ENCODE peak calls at places on chromosomes 1 and 21, in ten cellular contexts. One of them, this sample, is unnamed.

GRCh38 chr21:39144191-39144590 is 39.1 kb downstream of the PSMG1 start:
- DNase-seq in right lobe of liver: no peak
- DNase-seq in fibroblast of pulmonary artery: no peak
- DNase-seq in astrocyte of the spinal cord: no peak
- DNase-seq in transverse colon: no peak
- DNase-seq in brain microvascular endothelial cell: no peak
- DNase-seq in prostate gland: no peak
- DNase-seq in pancreas: no peak
- DNase-seq in fibroblast of lung: no peak
- DNase-seq in tibial nerve: no peak
- DNase-seq in this sample: no peak

GRCh38 chr1:163596541-163597258 is 274.9 kb downstream of the NUF2 start:
- DNase-seq in right lobe of liver: no peak
- DNase-seq in fibroblast of pulmonary artery: no peak
- DNase-seq in astrocyte of the spinal cord: no peak
- DNase-seq in transverse colon: no peak
- DNase-seq in brain microvascular endothelial cell: no peak
- DNase-seq in prostate gland: no peak
- DNase-seq in pancreas: no peak
- DNase-seq in fibroblast of lung: no peak
- DNase-seq in tibial nerve: no peak
- DNase-seq in this sample: no peak

GRCh38 chr1:54357967-54358366 is 48.2 kb downstream of the SSBP3 start:
- DNase-seq in right lobe of liver: no peak
- DNase-seq in fibroblast of pulmonary artery: no peak
- DNase-seq in astrocyte of the spinal cord: no peak
- DNase-seq in transverse colon: no peak
- DNase-seq in brain microvascular endothelial cell: no peak
- DNase-seq in prostate gland: no peak
- DNase-seq in pancreas: no peak
- DNase-seq in fibroblast of lung: no peak
- DNase-seq in tibial nerve: no peak
- DNase-seq in this sample: no peak

GRCh38 chr1:24931481-24932221 is 1.6 kb upstream of the RUNX3 start:
- DNase-seq in right lobe of liver: no peak
- DNase-seq in fibroblast of pulmonary artery: no peak
- DNase-seq in astrocyte of the spinal cord: no peak
- DNase-seq in transverse colon: no peak
- DNase-seq in brain microvascular endothelial cell: no peak
- DNase-seq in prostate gland: no peak
- DNase-seq in pancreas: peak; percentile 58
- DNase-seq in fibroblast of lung: no peak
- DNase-seq in tibial nerve: no peak
- DNase-seq in this sample: peak; percentile 17

GRCh38 chr21:37522641-37523295 is 156.2 kb downstream of the DYRK1A start:
- DNase-seq in right lobe of liver: no peak
- DNase-seq in fibroblast of pulmonary artery: no peak
- DNase-seq in astrocyte of the spinal cord: no peak
- DNase-seq in transverse colon: no peak
- DNase-seq in brain microvascular endothelial cell: no peak
- DNase-seq in prostate gland: no peak
- DNase-seq in pancreas: no peak
- DNase-seq in fibroblast of lung: no peak
- DNase-seq in tibial nerve: no peak
- DNase-seq in this sample: no peak

GRCh38 chr1:204295666-204296065 is 64.1 kb downstream of the PLEKHA6 start:
- DNase-seq in right lobe of liver: peak; percentile 82
- DNase-seq in fibroblast of pulmonary artery: no peak
- DNase-seq in astrocyte of the spinal cord: no peak
- DNase-seq in transverse colon: peak; percentile 46
- DNase-seq in brain microvascular endothelial cell: no peak
- DNase-seq in prostate gland: no peak
- DNase-seq in pancreas: no peak
- DNase-seq in fibroblast of lung: peak; percentile 51
- DNase-seq in tibial nerve: no peak
- DNase-seq in this sample: no peak

GRCh38 chr21:25901580-25901979 is 166.8 kb downstream of the GABPA start:
- DNase-seq in right lobe of liver: no peak
- DNase-seq in fibroblast of pulmonary artery: no peak
- DNase-seq in astrocyte of the spinal cord: no peak
- DNase-seq in transverse colon: no peak
- DNase-seq in brain microvascular endothelial cell: no peak
- DNase-seq in prostate gland: no peak
- DNase-seq in pancreas: no peak
- DNase-seq in fibroblast of lung: no peak
- DNase-seq in tibial nerve: no peak
- DNase-seq in this sample: peak; percentile 68

GRCh38 chr1:205037539-205037938 is 5.5 kb upstream of the CNTN2 start:
- DNase-seq in right lobe of liver: peak; percentile 91
- DNase-seq in fibroblast of pulmonary artery: no peak
- DNase-seq in astrocyte of the spinal cord: no peak
- DNase-seq in transverse colon: no peak
- DNase-seq in brain microvascular endothelial cell: no peak
- DNase-seq in prostate gland: no peak
- DNase-seq in pancreas: no peak
- DNase-seq in fibroblast of lung: no peak
- DNase-seq in tibial nerve: no peak
- DNase-seq in this sample: no peak

GRCh38 chr21:42672699-42673458 is 19.5 kb downstream of the PDE9A start:
- DNase-seq in right lobe of liver: peak; percentile 76
- DNase-seq in fibroblast of pulmonary artery: peak; percentile 80
- DNase-seq in astrocyte of the spinal cord: peak; percentile 34
- DNase-seq in transverse colon: no peak
- DNase-seq in brain microvascular endothelial cell: peak; percentile 39
- DNase-seq in prostate gland: no peak
- DNase-seq in pancreas: no peak
- DNase-seq in fibroblast of lung: peak; percentile 19
- DNase-seq in tibial nerve: no peak
- DNase-seq in this sample: peak; percentile 9

GRCh38 chr1:147171399-147172167 is 687 bp downstream of the PRKAB2 start:
- DNase-seq in right lobe of liver: no peak
- DNase-seq in fibroblast of pulmonary artery: no peak
- DNase-seq in astrocyte of the spinal cord: no peak
- DNase-seq in transverse colon: peak; percentile 13
- DNase-seq in brain microvascular endothelial cell: no peak
- DNase-seq in prostate gland: peak; percentile 6
- DNase-seq in pancreas: no peak
- DNase-seq in fibroblast of lung: peak; percentile 12
- DNase-seq in tibial nerve: no peak
- DNase-seq in this sample: no peak

GRCh38 chr1:112501810-112502641 is 6.7 kb upstream of the WNT2B start:
- DNase-seq in right lobe of liver: peak; percentile 76
- DNase-seq in fibroblast of pulmonary artery: peak; percentile 72
- DNase-seq in astrocyte of the spinal cord: peak; percentile 68
- DNase-seq in transverse colon: peak; percentile 79
- DNase-seq in brain microvascular endothelial cell: peak; percentile 53
- DNase-seq in prostate gland: peak; percentile 70
- DNase-seq in pancreas: peak; percentile 85
- DNase-seq in fibroblast of lung: peak; percentile 71
- DNase-seq in tibial nerve: peak; percentile 52
- DNase-seq in this sample: peak; percentile 72
- TF ChIP-seq CTCF in right lobe of liver: peak; percentile 68
- TF ChIP-seq CTCF in fibroblast of pulmonary artery: peak; percentile 81
- TF ChIP-seq CTCF in astrocyte of the spinal cord: peak; percentile 82
- TF ChIP-seq CTCF in transverse colon: peak; percentile 83
- TF ChIP-seq CTCF in brain microvascular endothelial cell: peak; percentile 87
- TF ChIP-seq CTCF in prostate gland: peak; percentile 62
- TF ChIP-seq CTCF in pancreas: peak; percentile 40
- TF ChIP-seq CTCF in fibroblast of lung: peak; percentile 79
- TF ChIP-seq CTCF in tibial nerve: peak; percentile 72
- TF ChIP-seq CTCF in this sample: peak; percentile 90

GRCh38 chr1:156193208-156193487 is 756 bp upstream of the SLC25A44 start:
- DNase-seq in right lobe of liver: no peak
- DNase-seq in fibroblast of pulmonary artery: no peak
- DNase-seq in astrocyte of the spinal cord: no peak
- DNase-seq in transverse colon: no peak
- DNase-seq in brain microvascular endothelial cell: no peak
- DNase-seq in prostate gland: no peak
- DNase-seq in pancreas: no peak
- DNase-seq in fibroblast of lung: no peak
- DNase-seq in tibial nerve: no peak
- DNase-seq in this sample: no peak
- H3K4me3 ChIP-seq in right lobe of liver: peak overlapping the region; percentile 92
- H3K4me3 ChIP-seq in fibroblast of pulmonary artery: peak overlapping the region; percentile 82
- H3K4me3 ChIP-seq in astrocyte of the spinal cord: peak overlapping the region; percentile 93
- H3K4me3 ChIP-seq in transverse colon: peak overlapping the region; percentile 95
- H3K4me3 ChIP-seq in brain microvascular endothelial cell: peak overlapping the region; percentile 58
- H3K4me3 ChIP-seq in prostate gland: peak overlapping the region; percentile 55
- H3K4me3 ChIP-seq in pancreas: peak overlapping the region; percentile 72
- H3K4me3 ChIP-seq in fibroblast of lung: peak overlapping the region; percentile 85
- H3K4me3 ChIP-seq in tibial nerve: peak overlapping the region; percentile 69
- H3K4me3 ChIP-seq in this sample: peak overlapping the region; percentile 63

GRCh38 chr1:62849031-62849430 is 65.1 kb downstream of the ATG4C start:
- DNase-seq in right lobe of liver: no peak
- DNase-seq in fibroblast of pulmonary artery: no peak
- DNase-seq in astrocyte of the spinal cord: no peak
- DNase-seq in transverse colon: no peak
- DNase-seq in brain microvascular endothelial cell: no peak
- DNase-seq in prostate gland: no peak
- DNase-seq in pancreas: no peak
- DNase-seq in fibroblast of lung: no peak
- DNase-seq in tibial nerve: no peak
- DNase-seq in this sample: no peak
- TF ChIP-seq CTCF in right lobe of liver: peak; percentile 19
- TF ChIP-seq CTCF in fibroblast of pulmonary artery: peak; percentile 18
- TF ChIP-seq CTCF in astrocyte of the spinal cord: peak; percentile 17
- TF ChIP-seq CTCF in transverse colon: no peak
- TF ChIP-seq CTCF in brain microvascular endothelial cell: peak; percentile 42
- TF ChIP-seq CTCF in prostate gland: no peak
- TF ChIP-seq CTCF in pancreas: no peak
- TF ChIP-seq CTCF in fibroblast of lung: no peak
- TF ChIP-seq CTCF in tibial nerve: no peak
- TF ChIP-seq CTCF in this sample: no peak

GRCh38 chr1:107782192-107782845 is 182.7 kb downstream of the VAV3 start:
- DNase-seq in right lobe of liver: no peak
- DNase-seq in fibroblast of pulmonary artery: peak; percentile 79
- DNase-seq in astrocyte of the spinal cord: peak; percentile 69
- DNase-seq in transverse colon: no peak
- DNase-seq in brain microvascular endothelial cell: peak; percentile 38
- DNase-seq in prostate gland: peak; percentile 57
- DNase-seq in pancreas: no peak
- DNase-seq in fibroblast of lung: peak; percentile 73
- DNase-seq in tibial nerve: peak; percentile 85
- DNase-seq in this sample: peak; percentile 78

GRCh38 chr1:107785506-107786213 is 179.3 kb downstream of the VAV3 start:
- DNase-seq in right lobe of liver: no peak
- DNase-seq in fibroblast of pulmonary artery: no peak
- DNase-seq in astrocyte of the spinal cord: no peak
- DNase-seq in transverse colon: no peak
- DNase-seq in brain microvascular endothelial cell: no peak
- DNase-seq in prostate gland: no peak
- DNase-seq in pancreas: no peak
- DNase-seq in fibroblast of lung: no peak
- DNase-seq in tibial nerve: no peak
- DNase-seq in this sample: no peak

GRCh38 chr1:107777664-107778047 is 187.3 kb downstream of the VAV3 start:
- DNase-seq in right lobe of liver: no peak
- DNase-seq in fibroblast of pulmonary artery: no peak
- DNase-seq in astrocyte of the spinal cord: no peak
- DNase-seq in transverse colon: no peak
- DNase-seq in brain microvascular endothelial cell: no peak
- DNase-seq in prostate gland: no peak
- DNase-seq in pancreas: no peak
- DNase-seq in fibroblast of lung: no peak
- DNase-seq in tibial nerve: no peak
- DNase-seq in this sample: no peak

GRCh38 chr1:107776898-107777663 is 187.9 kb downstream of the VAV3 start:
- DNase-seq in right lobe of liver: no peak
- DNase-seq in fibroblast of pulmonary artery: no peak
- DNase-seq in astrocyte of the spinal cord: no peak
- DNase-seq in transverse colon: no peak
- DNase-seq in brain microvascular endothelial cell: no peak
- DNase-seq in prostate gland: no peak
- DNase-seq in pancreas: no peak
- DNase-seq in fibroblast of lung: no peak
- DNase-seq in tibial nerve: no peak
- DNase-seq in this sample: no peak

DNA sequence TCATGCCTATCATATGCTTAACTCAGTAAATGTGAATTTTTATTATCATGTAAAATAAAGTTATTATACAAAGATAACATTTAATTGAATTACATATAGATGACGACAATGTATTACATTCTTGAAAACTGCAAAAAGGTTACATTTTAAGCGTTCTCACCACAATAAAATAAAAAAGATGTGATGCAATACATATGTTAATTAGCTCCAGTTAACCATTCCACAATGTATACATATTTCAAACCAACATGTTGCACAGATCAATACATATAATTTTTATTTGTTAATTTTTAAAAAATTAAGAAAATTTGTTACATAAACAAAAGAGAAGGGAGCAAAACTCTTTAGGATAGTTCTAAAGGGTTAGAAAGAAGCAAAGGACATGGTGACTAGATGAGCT is 183.7 kb downstream of the VAV3 start:
- DNase-seq in right lobe of liver: no peak
- DNase-seq in fibroblast of pulmonary artery: no peak
- DNase-seq in astrocyte of the spinal cord: no peak
- DNase-seq in transverse colon: no peak
- DNase-seq in brain microvascular endothelial cell: no peak
- DNase-seq in prostate gland: no peak
- DNase-seq in pancreas: no peak
- DNase-seq in fibroblast of lung: no peak
- DNase-seq in tibial nerve: no peak
- DNase-seq in this sample: no peak
- H3K4me3 ChIP-seq in right lobe of liver: no peak overlapping the region
- H3K4me3 ChIP-seq in fibroblast of pulmonary artery: no peak overlapping the region
- H3K4me3 ChIP-seq in astrocyte of the spinal cord: no peak overlapping the region
- H3K4me3 ChIP-seq in transverse colon: no peak overlapping the region
- H3K4me3 ChIP-seq in brain microvascular endothelial cell: no peak overlapping the region
- H3K4me3 ChIP-seq in prostate gland: no peak overlapping the region
- H3K4me3 ChIP-seq in pancreas: no peak overlapping the region
- H3K4me3 ChIP-seq in fibroblast of lung: no peak overlapping the region
- H3K4me3 ChIP-seq in tibial nerve: no peak overlapping the region
- H3K4me3 ChIP-seq in this sample: no peak overlapping the region